ENCODE peak calls at places on chromosomes 3 and 15, in four cellular contexts. B, Y, P and J are unnamed samples. For H3K9me3, the result is how much of the 10 kb centered on the place peaks cover.

GRCh38 chr15:58678683-58679082 is 70.8 kb downstream of the ADAM10 start:
- DNase-seq in P (no peak), B (no peak), Y (no peak), J (no peak)

GRCh38 chr15:74174216-74174965 is 881 bp downstream of the ISLR start:
- DNase-seq in B (no peak), P (no peak), Y (peak), J (no peak)

GRCh38 chr15:29698030-29698701 is 124.1 kb downstream of the TJP1 start:
- DNase-seq in Y (no peak), P (no peak), B (no peak), J (no peak)

GRCh38 chr3:4888913-4889846 is 90.1 kb upstream of the BHLHE40 start:
- DNase-seq in P (no peak), Y (no peak), B (no peak), J (no peak)

GRCh38 chr3:148943531-148944200 is 47.7 kb upstream of the GYG1 start:
- DNase-seq in P (no peak), Y (no peak), B (no peak), J (no peak)

GRCh38 chr15:91849749-91850161 is 3.8 kb upstream of the SLCO3A1 start:
- DNase-seq in P (no peak), B (no peak), Y (no peak), J (no peak)

GRCh38 chr3:134029734-134030381 is at the start of gene SLCO2A1:
- DNase-seq in Y (peak), P (no peak), B (no peak), J (no peak)

GRCh38 chr15:52976050-52976449 is 185.9 kb upstream of the ONECUT1 start:
- DNase-seq in P (no peak), Y (no peak), B (no peak), J (no peak)

GRCh38 chr15:31606261-31606669 is 279.6 kb downstream of the KLF13 start:
- DNase-seq in P (no peak), B (no peak), Y (no peak), J (no peak)

GRCh38 chr15:59346951-59347350 is 25.7 kb downstream of the MYO1E start:
- DNase-seq in B (no peak), P (no peak), Y (no peak), J (no peak)

GRCh38 chr3:43531835-43532234 is 90.0 kb downstream of the ANO10 start:
- DNase-seq in P (no peak), Y (no peak), B (no peak), J (no peak)

GRCh38 chr15:60476713-60477112 is 2.2 kb downstream of the ICE2 start:
- DNase-seq in Y (no peak), B (no peak), P (no peak), J (no peak)

GRCh38 chr15:58117619-58118018 is 20.6 kb upstream of the AQP9 start:
- DNase-seq in Y (no peak), B (no peak), P (no peak), J (no peak)

GRCh38 chr3:51637941-51638471 is 33.0 kb upstream of the TEX264 start:
- DNase-seq in P (no peak), B (no peak), Y (no peak), J (no peak)

GRCh38 chr3:25783661-25784512 is 644 bp upstream of the NGLY1 start:
- DNase-seq in P (no peak), B (no peak), Y (no peak), J (no peak)

GRCh38 chr15:100985401-100985800 is 66.2 kb downstream of the LRRK1 start:
- DNase-seq in B (no peak), P (no peak), Y (no peak), J (no peak)

GRCh38 chr15:91522609-91523332 is 330.7 kb upstream of the SLCO3A1 start:
- DNase-seq in P (no peak), Y (no peak), B (no peak), J (no peak)

GRCh38 chr3:156751461-156752025 is 74.6 kb upstream of the LEKR1 start:
- DNase-seq in Y (no peak), P (no peak), B (peak), J (no peak)

GRCh38 chr15:26223720-26224119 is 360.6 kb upstream of the ATP10A start:
- DNase-seq in Y (no peak), P (no peak), B (no peak), J (no peak)
- H3K9me3 ChIP-seq in Y (under half), P (under half), B (under half), J (under half)

DNA sequence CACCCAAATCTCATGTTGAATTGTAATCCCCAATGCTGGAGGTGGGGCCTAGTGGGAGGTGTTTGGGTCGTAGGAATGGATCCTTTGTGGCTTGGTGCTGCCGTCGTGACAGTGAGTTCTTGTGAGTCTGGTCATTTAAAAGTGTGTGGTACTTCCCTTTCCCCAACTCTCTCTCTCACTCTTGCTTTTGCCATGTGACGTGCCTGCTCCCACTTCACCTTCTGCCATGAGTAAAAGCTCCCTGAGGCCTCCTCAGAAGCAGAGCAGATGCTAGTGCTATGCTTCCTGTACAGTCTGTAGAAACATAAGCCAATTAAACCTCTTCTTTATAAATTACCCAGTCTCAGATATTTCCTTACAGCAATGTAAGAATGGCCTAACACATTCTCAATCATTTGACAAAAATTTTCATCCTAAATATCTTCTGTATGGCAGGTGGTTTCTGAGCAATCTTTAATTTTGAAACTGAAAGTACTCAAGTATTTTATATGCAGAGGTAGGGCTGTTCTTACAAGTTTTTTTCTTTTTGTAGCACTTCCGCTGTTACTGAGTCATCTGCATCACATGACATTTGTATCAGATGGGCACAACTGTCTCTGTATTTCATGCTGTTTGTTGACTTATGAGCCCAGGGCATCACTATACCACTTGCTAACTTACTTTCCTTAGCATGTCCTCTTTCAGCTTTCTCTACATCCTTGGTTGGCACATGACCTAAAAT is 8.8 kb downstream of the RPL39L start:
- DNase-seq in Y (no peak), B (no peak), P (peak), J (no peak)
- H3K9me3 ChIP-seq in Y (under half), B (under half), P (under half), J (under half)

GRCh38 chr3:59519094-59519493 is 469.3 kb upstream of the CFAP20DC start:
- DNase-seq in Y (no peak), B (no peak), P (no peak), J (no peak)
- H3K9me3 ChIP-seq in Y (under half), B (under half), P (under half), J (under half)

DNA sequence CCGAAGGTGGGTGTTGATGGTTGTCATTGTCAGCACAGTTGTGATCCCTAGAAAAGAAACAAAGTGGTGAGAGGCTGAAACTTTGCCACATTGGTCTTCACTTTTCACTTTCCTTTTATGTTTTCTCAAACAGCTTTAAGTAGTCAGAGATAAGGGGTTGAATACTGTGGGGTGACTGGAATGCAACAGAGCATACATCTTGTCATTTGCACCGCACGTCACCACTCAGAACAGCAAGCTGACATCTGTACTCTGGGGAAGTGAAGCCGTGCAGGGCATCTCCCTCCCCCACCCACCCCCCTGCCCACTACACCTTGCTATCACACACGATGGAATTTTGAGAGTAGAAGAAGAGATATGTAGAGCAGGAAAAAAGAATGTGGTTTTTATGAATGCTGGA is 211.7 kb downstream of the GABRB3 start:
- DNase-seq in Y (no peak), B (no peak), P (no peak), J (no peak)
- H3K9me3 ChIP-seq in Y (under half), B (under half), P (under half), J (under half)

GRCh38 chr3:78496458-78496857 is 1271.3 kb downstream of the ROBO1 start:
- DNase-seq in P (no peak), Y (no peak), B (no peak), J (no peak)
- H3K9me3 ChIP-seq in P (under half), Y (under half), B (under half), J (under half)